ENCODE peak calls at places on chromosomes 11 and 22, in four cellular contexts. One of them, this sample, is unnamed. For H3K4me1, the result is how much of the 10 kb centered on the place peaks cover.

GRCh38 chr11:126489791-126490190 is 134.3 kb downstream of the ST3GAL4 start:
- DNase-seq in tibial artery: no peak
- DNase-seq in testis: no peak
- DNase-seq in GM23248: no peak
- DNase-seq in this sample: no peak

GRCh38 chr11:123193742-123194141 is 1.3 kb downstream of the CLMP start:
- DNase-seq in testis: no peak
- DNase-seq in tibial artery: no peak
- DNase-seq in GM23248: peak
- DNase-seq in this sample: no peak

GRCh38 chr11:96014234-96014633 is 90.3 kb upstream of the MTMR2 start:
- DNase-seq in testis: no peak
- DNase-seq in GM23248: peak
- DNase-seq in tibial artery: no peak
- DNase-seq in this sample: no peak

GRCh38 chr11:133795088-133795487 is 50.2 kb downstream of the SPATA19 start:
- DNase-seq in testis: no peak
- DNase-seq in tibial artery: no peak
- DNase-seq in GM23248: no peak
- DNase-seq in this sample: no peak

GRCh38 chr11:124920870-124921609 is 2.0 kb downstream of the HEPN1 start:
- DNase-seq in testis: peak
- DNase-seq in tibial artery: peak
- DNase-seq in GM23248: peak
- DNase-seq in this sample: peak

GRCh38 chr11:58060939-58061672 is 30.4 kb downstream of the OR6Q1 start:
- DNase-seq in tibial artery: no peak
- DNase-seq in GM23248: peak
- DNase-seq in testis: no peak
- DNase-seq in this sample: no peak

GRCh38 chr11:123219066-123219697 is 24.1 kb upstream of the CLMP start:
- DNase-seq in tibial artery: no peak
- DNase-seq in GM23248: peak
- DNase-seq in testis: no peak
- DNase-seq in this sample: no peak

GRCh38 chr11:64765291-64765803 is 5.6 kb upstream of the PYGM start:
- DNase-seq in tibial artery: peak
- DNase-seq in testis: peak
- DNase-seq in GM23248: no peak
- DNase-seq in this sample: peak

GRCh38 chr11:113506893-113507292 is 31.7 kb upstream of the DRD2 start:
- DNase-seq in GM23248: peak
- DNase-seq in testis: no peak
- DNase-seq in tibial artery: no peak
- DNase-seq in this sample: no peak

GRCh38 chr22:39414886-39415285 is 15.3 kb downstream of the TAB1 start:
- DNase-seq in GM23248: no peak
- DNase-seq in tibial artery: no peak
- DNase-seq in testis: no peak
- DNase-seq in this sample: no peak

GRCh38 chr11:63165710-63166310 is 21.8 kb upstream of the SLC22A24 start:
- DNase-seq in tibial artery: no peak
- DNase-seq in testis: no peak
- DNase-seq in GM23248: peak
- DNase-seq in this sample: no peak

GRCh38 chr11:112884012-112884767 is 77.0 kb upstream of the NCAM1 start:
- DNase-seq in GM23248: peak
- DNase-seq in tibial artery: no peak
- DNase-seq in testis: no peak
- DNase-seq in this sample: no peak

GRCh38 chr11:17259519-17259918 is 17.0 kb upstream of the NUCB2 start:
- DNase-seq in GM23248: no peak
- DNase-seq in tibial artery: no peak
- DNase-seq in testis: no peak
- DNase-seq in this sample: no peak

GRCh38 chr22:43796567-43796966 is 15.5 kb downstream of the EFCAB6 start:
- DNase-seq in testis: peak
- DNase-seq in GM23248: peak
- DNase-seq in tibial artery: no peak
- DNase-seq in this sample: no peak

GRCh38 chr22:38114484-38115398 is 4.3 kb upstream of the BAIAP2L2 start:
- DNase-seq in testis: peak
- DNase-seq in GM23248: peak
- DNase-seq in tibial artery: peak
- DNase-seq in this sample: peak

GRCh38 chr11:12075291-12075690 is 35.1 kb upstream of the MICAL2 start:
- DNase-seq in testis: no peak
- DNase-seq in GM23248: no peak
- DNase-seq in tibial artery: no peak
- DNase-seq in this sample: no peak

GRCh38 chr11:47466701-47467250 is 17.8 kb upstream of the RAPSN start:
- DNase-seq in GM23248: peak
- DNase-seq in testis: peak
- DNase-seq in tibial artery: no peak
- DNase-seq in this sample: no peak

GRCh38 chr11:76653674-76654309 is 16.8 kb downstream of the LRRC32 start:
- DNase-seq in tibial artery: peak
- DNase-seq in GM23248: peak
- DNase-seq in testis: peak
- DNase-seq in this sample: peak

GRCh38 chr22:25098445-25099081 is 101.1 kb upstream of the CRYBB3 start:
- DNase-seq in GM23248: no peak
- DNase-seq in tibial artery: no peak
- DNase-seq in testis: no peak
- DNase-seq in this sample: no peak

GRCh38 chr22:49011379-49011768 is 816.3 kb downstream of the BRD1 start:
- DNase-seq in tibial artery: peak
- DNase-seq in testis: peak
- DNase-seq in GM23248: no peak
- DNase-seq in this sample: peak

GRCh38 chr22:29773233-29773632 is 6.1 kb downstream of the UQCR10 start:
- DNase-seq in tibial artery: no peak
- DNase-seq in GM23248: peak
- DNase-seq in testis: no peak
- DNase-seq in this sample: no peak

GRCh38 chr22:48088226-48088625 is 1325.8 kb downstream of the TBC1D22A start:
- DNase-seq in GM23248: no peak
- DNase-seq in tibial artery: no peak
- DNase-seq in testis: no peak
- DNase-seq in this sample: no peak

GRCh38 chr11:117855452-117855851 is 21.0 kb downstream of the FXYD6 start:
- DNase-seq in tibial artery: no peak
- DNase-seq in GM23248: no peak
- DNase-seq in testis: peak
- DNase-seq in this sample: no peak

GRCh38 chr11:59556883-59557205 is 45.5 kb downstream of the OR4D9 start:
- DNase-seq in GM23248: peak
- DNase-seq in testis: no peak
- DNase-seq in tibial artery: no peak
- DNase-seq in this sample: no peak

GRCh38 chr11:67691149-67691548 is 16.7 kb upstream of the ALDH3B2 start:
- DNase-seq in tibial artery: no peak
- DNase-seq in GM23248: peak
- DNase-seq in testis: no peak
- DNase-seq in this sample: no peak

GRCh38 chr11:58786693-58787092 is 55.0 kb upstream of the GLYAT start:
- DNase-seq in GM23248: peak
- DNase-seq in tibial artery: no peak
- DNase-seq in testis: no peak
- DNase-seq in this sample: no peak

DNA sequence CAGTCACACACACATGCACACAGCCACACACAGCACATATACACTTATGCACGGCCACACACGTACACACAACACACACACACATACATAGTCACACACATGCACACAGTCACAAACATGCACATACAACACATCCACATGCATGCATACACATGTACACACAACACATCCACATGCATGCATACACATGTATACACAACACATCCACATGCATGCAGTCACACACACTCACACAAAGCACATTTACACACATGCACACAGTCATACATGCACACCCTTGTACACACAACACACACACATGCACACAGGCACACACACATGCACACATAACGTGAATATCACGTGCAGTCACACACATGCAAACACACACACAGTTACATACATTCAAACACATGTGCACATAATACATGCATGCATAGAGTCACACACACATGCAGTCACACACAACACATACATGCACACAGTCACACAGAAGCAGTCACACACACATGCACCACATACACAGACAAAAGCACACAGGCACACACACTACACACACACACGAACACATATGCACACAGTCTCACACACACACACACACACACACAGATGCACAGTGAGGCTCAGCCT is 18.8 kb downstream of the IFITM10 start:
- DNase-seq in tibial artery: no peak
- DNase-seq in GM23248: no peak
- DNase-seq in testis: no peak
- DNase-seq in this sample: no peak
- H3K4me1 ChIP-seq in tibial artery: under half
- H3K4me1 ChIP-seq in GM23248: under half
- H3K4me1 ChIP-seq in testis: under half
- H3K4me1 ChIP-seq in this sample: under half

DNA sequence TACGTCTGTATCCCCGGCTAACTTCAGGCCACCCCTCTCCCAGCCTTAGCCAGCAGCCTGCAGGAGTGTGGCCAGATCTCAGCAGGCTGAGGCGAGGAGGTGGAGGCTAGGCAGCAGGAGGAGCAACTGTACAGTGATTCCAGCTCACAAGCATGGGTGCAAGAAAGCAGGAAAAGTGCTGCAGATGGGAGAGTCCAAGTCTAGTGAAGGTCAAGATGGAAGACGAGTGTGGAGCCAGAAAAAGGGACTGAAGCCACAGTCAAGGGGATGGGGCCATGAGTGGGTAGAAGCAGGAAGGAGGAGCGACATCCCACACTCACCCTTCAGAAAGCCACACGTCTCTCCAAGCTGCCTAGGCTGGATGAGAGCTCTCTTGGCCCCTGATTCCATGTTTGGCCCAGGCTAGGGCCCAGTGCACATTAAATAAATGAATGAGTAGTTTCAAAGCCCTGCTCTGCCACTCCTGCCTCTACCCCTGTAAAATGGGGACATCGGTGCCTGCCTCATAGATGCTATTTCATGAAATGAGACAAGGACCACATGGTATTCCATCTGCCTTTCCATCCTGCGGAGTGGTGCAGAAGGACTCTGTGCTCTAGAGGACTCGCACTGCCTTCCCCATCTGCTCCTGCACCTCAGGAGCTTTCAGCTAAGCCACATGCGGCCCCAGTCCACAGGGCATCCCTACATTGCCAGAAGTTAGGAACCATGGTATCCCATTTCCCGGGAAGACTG is 2.9 kb downstream of the YDJC start:
- DNase-seq in testis: no peak
- DNase-seq in tibial artery: no peak
- DNase-seq in GM23248: no peak
- DNase-seq in this sample: no peak
- H3K4me1 ChIP-seq in testis: under half
- H3K4me1 ChIP-seq in tibial artery: under half
- H3K4me1 ChIP-seq in GM23248: under half
- H3K4me1 ChIP-seq in this sample: under half

GRCh38 chr22:42074846-42075245 is 798 bp downstream of the PHETA2 start:
- DNase-seq in GM23248: no peak
- DNase-seq in tibial artery: no peak
- DNase-seq in testis: no peak
- DNase-seq in this sample: no peak

GRCh38 chr22:42075277-42075676 is 1.2 kb downstream of the PHETA2 start:
- DNase-seq in testis: peak
- DNase-seq in GM23248: no peak
- DNase-seq in tibial artery: no peak
- DNase-seq in this sample: no peak

GRCh38 chr22:42073568-42074152 is 388 bp upstream of the PHETA2 start:
- DNase-seq in GM23248: no peak
- DNase-seq in tibial artery: no peak
- DNase-seq in testis: no peak
- DNase-seq in this sample: no peak

GRCh38 chr22:42072606-42073330 is 1.3 kb upstream of the PHETA2 start:
- DNase-seq in testis: no peak
- DNase-seq in GM23248: peak
- DNase-seq in tibial artery: no peak
- DNase-seq in this sample: no peak

GRCh38 chr22:42074153-42074750 is at the start of gene PHETA2:
- DNase-seq in tibial artery: no peak
- DNase-seq in GM23248: peak
- DNase-seq in testis: no peak
- DNase-seq in this sample: peak
- H3K4me1 ChIP-seq in tibial artery: half or more
- H3K4me1 ChIP-seq in GM23248: under half
- H3K4me1 ChIP-seq in testis: under half
- H3K4me1 ChIP-seq in this sample: half or more

DNA sequence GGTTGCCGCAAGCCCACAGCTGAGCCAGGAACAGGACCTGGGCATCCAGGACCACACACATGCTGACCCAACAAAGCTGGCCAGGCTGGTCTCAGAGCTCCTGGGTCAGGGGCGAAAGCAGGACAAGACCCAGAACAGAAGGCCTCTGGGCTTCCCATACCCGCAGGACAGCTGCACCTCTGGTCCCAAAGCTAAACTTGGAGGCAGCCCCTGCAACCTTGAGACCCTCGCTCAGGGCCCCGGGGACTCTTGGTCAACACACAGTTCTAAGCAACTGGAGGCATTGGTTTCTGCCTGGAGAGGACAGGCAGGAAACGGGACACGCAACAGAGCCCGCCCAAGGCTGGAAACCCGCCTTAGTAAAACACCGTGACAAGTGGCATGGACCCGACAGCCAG is 11.4 kb downstream of the WNT7B start:
- DNase-seq in tibial artery: no peak
- DNase-seq in testis: no peak
- DNase-seq in GM23248: no peak
- DNase-seq in this sample: no peak
- H3K4me1 ChIP-seq in tibial artery: under half
- H3K4me1 ChIP-seq in testis: under half
- H3K4me1 ChIP-seq in GM23248: under half
- H3K4me1 ChIP-seq in this sample: under half

This sample was measured in upper lobe of left lung.